ENCODE peak calls at places on chromosomes 5 and 9, in eight cellular contexts. Y, U, O, H, E, I, C and K are unnamed samples.
A peak's percentile ranks its signal among the peaks of the same experiment; 100 is the strongest.

GRCh38 chr9:124511426-124511840 is 4.2 kb upstream of the NR5A1 start:
- DNase-seq in U (no peak), E (no peak), C (no peak), H (no peak), I (no peak), Y (no peak), O (no peak), K (no peak)

GRCh38 chr5:10158886-10159285 is 90.8 kb downstream of the ATPSCKMT start:
- DNase-seq in E (no peak), Y (no peak), C (no peak), O (no peak), I (no peak), U (no peak), H (no peak), K (no peak)

GRCh38 chr9:18905033-18905882 is 127.8 kb downstream of the SAXO1 start:
- DNase-seq in Y (no peak), H (no peak), O (no peak), I (peak; percentile 22), C (no peak), E (peak; percentile 81), U (no peak), K (peak; percentile 5)

GRCh38 chr9:95450171-95451107 is 66.3 kb downstream of the PTCH1 start:
- DNase-seq in Y (no peak), I (no peak), E (no peak), O (no peak), C (no peak), H (no peak), U (no peak), K (no peak)

GRCh38 chr9:76465442-76466298 is 6.7 kb downstream of the GCNT1 start:
- DNase-seq in H (no peak), U (no peak), I (no peak), O (no peak), C (no peak), Y (no peak), E (no peak), K (no peak)

GRCh38 chr9:120184266-120184665 is 395.7 kb downstream of the CDK5RAP2 start:
- DNase-seq in H (no peak), U (no peak), E (no peak), C (no peak), Y (no peak), I (no peak), O (no peak), K (no peak)

GRCh38 chr5:96743065-96743768 is 64.5 kb downstream of the ERAP1 start:
- DNase-seq in H (no peak), O (no peak), E (peak; percentile 71), I (peak; percentile 35), Y (no peak), C (no peak), U (no peak), K (peak; percentile 54)

GRCh38 chr9:110452227-110452801 is 114.7 kb upstream of the TXNDC8 start:
- DNase-seq in E (no peak), U (no peak), I (peak; percentile 43), C (no peak), O (no peak), H (no peak), Y (no peak), K (peak; percentile 43)

GRCh38 chr5:78907255-78907886 is 77.7 kb downstream of the ARSB start:
- DNase-seq in U (peak; percentile 90), C (no peak), Y (no peak), O (no peak), H (peak; percentile 68), E (peak; percentile 88), I (peak; percentile 96), K (no peak)